ENCODE peak calls at places on chromosomes 4 and X, in four cellular contexts. One of them, this sample, is unnamed. For H3K4me1 and H3K27me3, the result is how much of the 10 kb centered on the place peaks cover.

GRCh38 chr4:123170843-123171242 is 225.8 kb upstream of the SPRY1 start:
- DNase-seq in H1: no peak
- DNase-seq in IMR-90: peak
- DNase-seq in H9: no peak
- DNase-seq in this sample: no peak

GRCh38 chrX:8738588-8739189 is 6.8 kb upstream of the ANOS1 start:
- DNase-seq in H9: no peak
- DNase-seq in IMR-90: peak
- DNase-seq in H1: no peak
- DNase-seq in this sample: peak

GRCh38 chrX:20432048-20432447 is 165.3 kb upstream of the RPS6KA3 start:
- DNase-seq in H9: no peak
- DNase-seq in H1: no peak
- DNase-seq in IMR-90: peak
- DNase-seq in this sample: no peak

GRCh38 chrX:21662761-21663160 is 4.6 kb upstream of the KLHL34 start:
- DNase-seq in IMR-90: no peak
- DNase-seq in H1: no peak
- DNase-seq in H9: no peak
- DNase-seq in this sample: no peak

GRCh38 chr4:154911097-154911496 is 130.0 kb downstream of the RBM46 start:
- DNase-seq in H9: peak
- DNase-seq in IMR-90: peak
- DNase-seq in H1: no peak
- DNase-seq in this sample: peak

GRCh38 chr4:110808371-110808878 is 185.5 kb upstream of the PITX2 start:
- DNase-seq in H1: no peak
- DNase-seq in H9: no peak
- DNase-seq in IMR-90: peak
- DNase-seq in this sample: no peak

GRCh38 chr4:4859799-4860380 is 425 bp downstream of the MSX1 start:
- DNase-seq in H9: no peak
- DNase-seq in IMR-90: no peak
- DNase-seq in H1: no peak
- DNase-seq in this sample: no peak

GRCh38 chr4:14916554-14917304 is 85.6 kb upstream of the CPEB2 start:
- DNase-seq in H1: no peak
- DNase-seq in H9: no peak
- DNase-seq in IMR-90: peak
- DNase-seq in this sample: peak

GRCh38 chr4:183201331-183201730 is 102.3 kb downstream of the WWC2 start:
- DNase-seq in H1: no peak
- DNase-seq in IMR-90: peak
- DNase-seq in H9: no peak
- DNase-seq in this sample: no peak

GRCh38 chr4:184053476-184053875 is 148.4 kb downstream of the STOX2 start:
- DNase-seq in IMR-90: no peak
- DNase-seq in H1: no peak
- DNase-seq in H9: no peak
- DNase-seq in this sample: no peak

GRCh38 chrX:1205681-1206611 is 6.5 kb downstream of the CRLF2 start:
- DNase-seq in IMR-90: peak
- DNase-seq in H9: peak
- DNase-seq in H1: peak
- DNase-seq in this sample: peak

GRCh38 chr4:106818764-106819163 is 217.3 kb downstream of the DKK2 start:
- DNase-seq in IMR-90: no peak
- DNase-seq in H1: no peak
- DNase-seq in H9: no peak
- DNase-seq in this sample: no peak

GRCh38 chr4:48642421-48643144 is 137.5 kb downstream of the FRYL start:
- DNase-seq in H1: no peak
- DNase-seq in IMR-90: peak
- DNase-seq in H9: no peak
- DNase-seq in this sample: no peak

GRCh38 chr4:98604723-98605122 is 53.7 kb downstream of the TSPAN5 start:
- DNase-seq in H9: no peak
- DNase-seq in H1: no peak
- DNase-seq in IMR-90: no peak
- DNase-seq in this sample: no peak

GRCh38 chr4:109999513-109999912 is 86.8 kb downstream of the EGF start:
- DNase-seq in H9: no peak
- DNase-seq in IMR-90: no peak
- DNase-seq in H1: no peak
- DNase-seq in this sample: no peak

GRCh38 chr4:8019396-8020365 is 80.0 kb upstream of the AFAP1 start:
- DNase-seq in IMR-90: no peak
- DNase-seq in H1: no peak
- DNase-seq in H9: no peak
- DNase-seq in this sample: peak

GRCh38 chr4:610411-611261 is 14.7 kb upstream of the PDE6B start:
- DNase-seq in H9: no peak
- DNase-seq in H1: no peak
- DNase-seq in IMR-90: peak
- DNase-seq in this sample: peak

GRCh38 chr4:83516042-83516772 is 19.7 kb upstream of the GPAT3 start:
- DNase-seq in IMR-90: peak
- DNase-seq in H1: no peak
- DNase-seq in H9: no peak
- DNase-seq in this sample: no peak

GRCh38 chr4:108982359-108982758 is 219.5 kb upstream of the ETNPPL start:
- DNase-seq in H1: no peak
- DNase-seq in H9: no peak
- DNase-seq in IMR-90: no peak
- DNase-seq in this sample: no peak

GRCh38 chr4:108982786-108983185 is 219.9 kb upstream of the ETNPPL start:
- DNase-seq in IMR-90: no peak
- DNase-seq in H1: no peak
- DNase-seq in H9: no peak
- DNase-seq in this sample: no peak

GRCh38 chr4:108980455-108981239 is 217.8 kb upstream of the ETNPPL start:
- DNase-seq in H9: no peak
- DNase-seq in IMR-90: no peak
- DNase-seq in H1: no peak
- DNase-seq in this sample: no peak

GRCh38 chr4:108978066-108978465 is 215.2 kb upstream of the ETNPPL start:
- DNase-seq in H9: no peak
- DNase-seq in H1: no peak
- DNase-seq in IMR-90: no peak
- DNase-seq in this sample: no peak

DNA sequence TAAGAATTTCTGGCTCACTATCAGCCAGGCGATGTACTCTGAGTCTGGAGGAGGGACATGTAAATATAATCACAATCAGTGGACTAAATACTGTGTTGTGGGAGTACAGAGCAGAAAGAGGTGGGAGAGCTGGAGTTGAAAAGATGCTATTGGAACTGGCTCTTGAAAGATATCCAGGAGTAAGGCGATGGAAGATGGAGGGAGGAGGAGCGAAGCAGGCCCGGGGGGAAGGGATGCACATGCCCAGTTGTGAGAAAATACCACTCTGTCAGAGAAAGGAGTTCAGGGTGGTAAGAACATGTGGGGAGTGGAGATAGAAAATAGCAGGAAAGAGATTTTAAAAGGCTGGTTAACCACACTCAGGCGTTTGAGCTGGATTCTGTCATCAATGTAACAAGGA is 216.9 kb upstream of the ETNPPL start:
- DNase-seq in IMR-90: no peak
- DNase-seq in H9: no peak
- DNase-seq in H1: no peak
- DNase-seq in this sample: no peak
- H4K5ac ChIP-seq in IMR-90: no peak
- H4K5ac ChIP-seq in H9: no peak
- H4K5ac ChIP-seq in H1: no peak
- H4K5ac ChIP-seq in this sample: no peak

DNA sequence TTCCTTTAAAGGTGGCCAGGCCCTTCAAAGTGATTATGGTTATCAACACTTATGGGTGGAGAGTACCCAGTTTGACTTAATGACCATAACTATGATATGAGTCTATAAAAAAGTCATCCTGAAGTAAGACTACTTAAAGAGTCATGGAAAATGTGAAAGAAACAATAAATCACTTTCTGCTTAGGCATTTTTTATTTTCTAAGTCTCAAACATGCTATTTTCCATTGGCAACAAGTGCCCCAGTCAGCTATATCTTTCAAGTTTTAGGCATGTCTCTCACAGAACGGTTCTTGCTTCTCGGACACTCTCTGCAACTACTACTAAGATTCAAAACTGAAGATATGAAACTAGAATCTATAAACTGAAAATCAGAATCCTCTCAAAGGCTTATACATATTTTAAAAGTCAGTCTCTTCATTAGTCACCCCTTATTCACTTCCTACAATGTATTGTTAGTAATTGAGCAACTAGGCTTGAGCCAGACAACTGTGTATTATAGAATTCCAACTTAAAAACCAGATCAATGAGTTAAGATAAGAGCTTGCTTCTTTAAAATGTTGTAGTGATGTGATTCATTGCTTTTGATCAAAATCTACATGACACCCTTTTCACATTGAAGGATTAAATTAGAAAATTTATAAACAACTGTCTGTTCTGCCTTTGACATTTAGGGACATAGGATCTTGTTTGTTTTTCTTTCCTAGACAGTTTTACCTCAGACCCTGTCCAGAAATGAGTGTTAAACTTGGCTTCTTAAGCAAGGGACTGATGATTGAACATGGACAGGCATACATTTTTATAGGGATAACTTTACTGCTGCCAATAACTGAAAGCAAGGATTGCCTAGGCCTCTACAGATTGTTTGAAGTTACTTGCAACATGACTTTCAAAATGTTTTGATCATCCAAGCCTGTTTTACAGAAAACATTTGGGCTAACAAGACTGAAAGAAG is 2.9 kb downstream of the ANTXR2 start:
- DNase-seq in H1: no peak
- DNase-seq in IMR-90: peak
- DNase-seq in H9: no peak
- DNase-seq in this sample: no peak
- H3K4me1 ChIP-seq in H1: under half
- H3K4me1 ChIP-seq in IMR-90: under half
- H3K4me1 ChIP-seq in H9: under half
- H3K4me1 ChIP-seq in this sample: under half

GRCh38 chrX:114581528-114582263 is 2.2 kb upstream of the HTR2C start:
- DNase-seq in H9: peak
- DNase-seq in IMR-90: no peak
- DNase-seq in H1: no peak
- DNase-seq in this sample: peak
- H3K27me3 ChIP-seq in H9: under half
- H3K27me3 ChIP-seq in IMR-90: under half
- H3K27me3 ChIP-seq in H1: half or more
- H3K27me3 ChIP-seq in this sample: under half

GRCh38 chr4:73193659-73194058 is 64.9 kb downstream of the ANKRD17 start:
- DNase-seq in H9: no peak
- DNase-seq in H1: no peak
- DNase-seq in IMR-90: no peak
- DNase-seq in this sample: no peak

GRCh38 chr4:73189274-73189810 is 69.3 kb downstream of the ANKRD17 start:
- DNase-seq in H1: no peak
- DNase-seq in IMR-90: peak
- DNase-seq in H9: no peak
- DNase-seq in this sample: peak

GRCh38 chr4:73197220-73197619 is 61.4 kb downstream of the ANKRD17 start:
- DNase-seq in H9: no peak
- DNase-seq in H1: no peak
- DNase-seq in IMR-90: peak
- DNase-seq in this sample: no peak

GRCh38 chr4:73193155-73193554 is 65.4 kb downstream of the ANKRD17 start:
- DNase-seq in IMR-90: no peak
- DNase-seq in H9: no peak
- DNase-seq in H1: no peak
- DNase-seq in this sample: no peak

DNA sequence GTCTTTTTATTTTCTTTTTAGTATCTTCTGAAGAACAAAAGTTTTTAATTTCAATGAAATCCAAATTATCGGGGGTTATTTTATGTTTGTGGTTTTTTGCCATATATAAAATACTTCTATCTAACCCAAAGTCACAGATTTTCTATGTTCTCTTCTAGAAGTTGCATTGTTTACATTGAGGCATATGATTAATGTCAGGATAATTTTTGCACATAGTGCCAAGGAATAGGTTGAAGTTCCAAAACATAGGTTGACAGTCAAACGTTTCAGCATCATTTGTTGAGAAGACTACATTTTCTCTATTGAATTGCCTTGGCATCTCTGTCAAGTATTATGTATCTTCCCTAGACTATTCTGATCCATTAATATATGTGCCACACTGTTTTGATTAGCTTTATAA is 64.5 kb downstream of the ANKRD17 start:
- DNase-seq in IMR-90: peak
- DNase-seq in H1: no peak
- DNase-seq in H9: no peak
- DNase-seq in this sample: no peak
- H4K5ac ChIP-seq in IMR-90: no peak
- H4K5ac ChIP-seq in H1: no peak
- H4K5ac ChIP-seq in H9: no peak
- H4K5ac ChIP-seq in this sample: no peak

GRCh38 chr4:22514001-22514400 is 1.9 kb downstream of the ADGRA3 start:
- DNase-seq in IMR-90: peak
- DNase-seq in H1: no peak
- DNase-seq in H9: no peak
- DNase-seq in this sample: no peak
- H3K4me1 ChIP-seq in IMR-90: under half
- H3K4me1 ChIP-seq in H1: under half
- H3K4me1 ChIP-seq in H9: under half
- H3K4me1 ChIP-seq in this sample: under half

DNA sequence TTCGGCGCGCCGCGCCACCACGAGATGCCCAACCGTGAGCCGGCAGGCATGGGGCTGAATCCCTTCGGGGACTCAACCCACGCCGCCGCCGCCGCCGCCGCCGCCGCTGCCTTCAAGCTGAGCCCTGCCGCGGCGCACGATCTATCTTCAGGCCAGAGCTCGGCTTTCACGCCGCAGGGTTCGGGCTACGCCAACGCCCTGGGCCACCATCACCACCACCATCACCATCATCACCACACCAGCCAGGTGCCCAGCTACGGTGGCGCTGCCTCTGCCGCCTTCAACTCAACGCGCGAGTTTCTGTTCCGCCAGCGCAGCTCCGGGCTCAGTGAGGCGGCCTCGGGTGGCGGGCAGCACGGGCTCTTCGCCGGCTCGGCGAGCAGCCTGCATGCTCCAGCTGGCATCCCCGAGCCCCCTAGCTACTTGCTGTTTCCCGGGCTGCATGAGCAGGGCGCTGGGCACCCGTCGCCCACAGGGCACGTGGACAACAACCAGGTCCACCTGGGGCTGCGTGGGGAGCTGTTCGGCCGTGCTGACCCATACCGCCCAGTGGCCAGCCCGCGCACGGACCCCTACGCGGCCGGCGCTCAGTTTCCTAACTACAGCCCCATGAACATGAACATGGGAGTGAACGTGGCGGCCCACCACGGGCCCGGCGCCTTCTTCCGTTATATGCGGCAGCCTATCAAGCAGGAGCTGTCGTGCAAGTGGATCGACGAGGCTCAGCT is 983 bp downstream of the ZIC3 start:
- DNase-seq in H9: no peak
- DNase-seq in H1: no peak
- DNase-seq in IMR-90: no peak
- DNase-seq in this sample: peak
- H3K27me3 ChIP-seq in H9: under half
- H3K27me3 ChIP-seq in H1: under half
- H3K27me3 ChIP-seq in IMR-90: under half
- H3K27me3 ChIP-seq in this sample: under half